ENCODE peak calls at places on chromosomes 5 and 9, in eight cellular contexts. A is activated T-helper 1 cell treated with Interleukin-2 at 50 U/mL for 16 hours; U is amniotic epithelial cell; Q is posterior cingulate gyrus; E is tibial artery; R is activated effector memory CD4-positive, alpha-beta T cell treated with Interleukin-2 at 50 U/mL for 16 hours; L is bronchial epithelial cell; I is Kasumi-1. Y is an unnamed sample.

GRCh38 chr5:16502866-16503265 is 37.3 kb upstream of the ZNF622 start:
- DNase-seq in E (no peak), R (no peak), I (no peak), A (no peak), Q (no peak), U (peak), L (peak), Y (no peak)

GRCh38 chr9:13296972-13297371 is 17.5 kb upstream of the MPDZ start:
- DNase-seq in R (no peak), Q (no peak), I (no peak), E (no peak), A (no peak), L (no peak), U (no peak), Y (no peak)

GRCh38 chr9:96050876-96051185 is 175.3 kb downstream of the ERCC6L2 start:
- DNase-seq in Q (no peak), A (no peak), U (no peak), L (no peak), E (no peak), R (no peak), I (no peak), Y (no peak)

GRCh38 chr5:103645816-103646215 is 83.2 kb upstream of the NUDT12 start:
- DNase-seq in E (no peak), A (no peak), U (no peak), R (no peak), I (no peak), L (no peak), Q (no peak), Y (no peak)

GRCh38 chr5:40317023-40317422 is 362.7 kb upstream of the PTGER4 start:
- DNase-seq in L (no peak), I (no peak), R (no peak), U (no peak), A (no peak), Q (no peak), E (no peak), Y (no peak)

GRCh38 chr9:137255448-137256114 is 454 bp downstream of the NELFB start:
- DNase-seq in U (no peak), I (no peak), E (no peak), Q (no peak), L (no peak), A (no peak), R (no peak), Y (no peak)

GRCh38 chr5:10702911-10703491 is 58.0 kb downstream of the DAP start:
- DNase-seq in L (peak), A (no peak), R (no peak), I (no peak), E (no peak), U (peak), Q (no peak), Y (no peak)

GRCh38 chr9:75086443-75087278 is 1.3 kb downstream of the NMRK1 start:
- DNase-seq in Q (no peak), U (no peak), I (no peak), A (no peak), R (no peak), L (peak), E (no peak), Y (no peak)

GRCh38 chr9:21286654-21287053 is 18.5 kb downstream of the IFNA5 start:
- DNase-seq in L (no peak), A (no peak), E (no peak), I (peak), Q (no peak), U (no peak), R (no peak), Y (no peak)

GRCh38 chr5:159667286-159667685 is 249.0 kb upstream of the ADRA1B start:
- DNase-seq in L (no peak), E (no peak), A (no peak), Q (no peak), I (no peak), U (no peak), R (no peak), Y (no peak)

GRCh38 chr9:81890104-81890503 is 38.1 kb upstream of the SPATA31D4 start:
- DNase-seq in E (no peak), L (no peak), R (no peak), I (no peak), U (peak), Q (no peak), A (no peak), Y (no peak)

GRCh38 chr5:2466966-2467365 is 284.5 kb downstream of the IRX2 start:
- DNase-seq in Q (no peak), I (no peak), R (no peak), A (no peak), U (no peak), L (no peak), E (no peak), Y (no peak)

GRCh38 chr5:39148983-39149534 is 70.3 kb downstream of the FYB1 start:
- DNase-seq in I (peak), U (no peak), L (peak), Q (no peak), A (no peak), R (no peak), E (no peak), Y (no peak)

GRCh38 chr5:52043543-52043942 is 660.3 kb downstream of the ISL1 start:
- DNase-seq in E (no peak), R (no peak), U (no peak), Q (no peak), I (no peak), A (no peak), L (no peak), Y (no peak)

GRCh38 chr9:116592926-116593325 is 94.2 kb upstream of the TRIM32 start:
- DNase-seq in L (peak), I (no peak), E (no peak), A (no peak), U (peak), R (no peak), Q (no peak), Y (no peak)

GRCh38 chr9:87336407-87336806 is 161.3 kb upstream of the DAPK1 start:
- DNase-seq in L (no peak), I (peak), E (no peak), Q (no peak), U (peak), A (no peak), R (no peak), Y (no peak)

GRCh38 chr5:151362970-151363369 is 15.6 kb upstream of the SLC36A2 start:
- DNase-seq in L (no peak), E (no peak), A (no peak), U (no peak), R (no peak), I (no peak), Q (no peak), Y (no peak)

GRCh38 chr5:6701500-6701899 is 11.7 kb upstream of the TENT4A start:
- DNase-seq in R (no peak), I (no peak), U (no peak), E (no peak), Q (no peak), A (no peak), L (no peak), Y (no peak)

GRCh38 chr5:172944741-172945140 is 14.5 kb upstream of the RPL26L1 start:
- DNase-seq in A (no peak), L (peak), R (no peak), U (no peak), E (peak), Q (no peak), I (no peak), Y (no peak)

GRCh38 chr9:91820949-91821880 is 128.8 kb downstream of the ROR2 start:
- DNase-seq in E (no peak), R (no peak), I (no peak), A (no peak), Q (no peak), L (peak), U (no peak), Y (no peak)

GRCh38 chr5:141747152-141747640 is 65.2 kb upstream of the ARAP3 start:
- DNase-seq in A (no peak), Q (peak), I (no peak), E (peak), R (no peak), L (no peak), U (peak), Y (peak)

GRCh38 chr9:78938821-78939220 is 632.9 kb upstream of the TLE4 start:
- DNase-seq in A (no peak), U (no peak), Q (no peak), R (no peak), L (no peak), E (no peak), I (no peak), Y (no peak)

GRCh38 chr5:1131726-1132125 is 19.9 kb upstream of the SLC12A7 start:
- DNase-seq in U (no peak), R (no peak), Q (no peak), E (no peak), I (no peak), L (no peak), A (no peak), Y (no peak)

GRCh38 chr9:35398651-35399335 is 91.1 kb upstream of the RUSC2 start:
- DNase-seq in E (no peak), U (no peak), R (no peak), L (no peak), I (no peak), Q (no peak), A (no peak), Y (no peak)

GRCh38 chr5:95406426-95407093 is 15.4 kb downstream of the FAM81B start:
- DNase-seq in A (no peak), Q (no peak), R (no peak), I (no peak), E (no peak), L (peak), U (no peak), Y (no peak)

GRCh38 chr5:95949810-95950209 is 11.8 kb downstream of the ELL2 start:
- DNase-seq in I (no peak), Q (no peak), L (no peak), E (no peak), U (no peak), R (no peak), A (no peak), Y (no peak)

GRCh38 chr9:76818271-76818670 is 54.0 kb downstream of the PCA3 start:
- DNase-seq in U (peak), L (peak), Q (peak), I (no peak), R (no peak), E (peak), A (no peak), Y (no peak)

GRCh38 chr5:14781106-14781505 is 90.5 kb downstream of the ANKH start:
- DNase-seq in A (no peak), L (no peak), I (peak), Q (no peak), U (peak), R (no peak), E (no peak), Y (no peak)

GRCh38 chr9:89890326-89890980 is 285.6 kb downstream of the GADD45G start:
- DNase-seq in E (no peak), A (no peak), U (no peak), L (no peak), Q (no peak), I (no peak), R (no peak), Y (no peak)

GRCh38 chr5:37565067-37565670 is 186.1 kb downstream of the WDR70 start:
- DNase-seq in A (no peak), L (no peak), I (no peak), U (peak), R (no peak), Q (no peak), E (no peak), Y (no peak)

GRCh38 chr9:77909306-77909705 is 122.3 kb downstream of the GNAQ start:
- DNase-seq in E (no peak), L (no peak), U (no peak), A (no peak), I (peak), R (no peak), Q (no peak), Y (no peak)

GRCh38 chr9:15155826-15156225 is 151.2 kb downstream of the TTC39B start:
- DNase-seq in A (no peak), L (no peak), R (no peak), I (no peak), Q (no peak), U (no peak), E (peak), Y (no peak)

GRCh38 chr9:93479726-93480125 is 26.3 kb upstream of the FAM120AOS start:
- DNase-seq in R (no peak), I (no peak), Q (no peak), E (no peak), A (no peak), L (no peak), U (peak), Y (no peak)